ENCODE peak calls at places on chromosomes 2 and 18, in four cellular contexts. T is K562, P is HepG2, R is GM12878. C is an unnamed sample.

GRCh38 chr2:162009543-162009942 is 64.5 kb downstream of the DPP4 start:
- DNase-seq in T (no peak), P (no peak), R (no peak), C (no peak)

GRCh38 chr2:67311536-67311935 is 85.6 kb upstream of the ETAA1 start:
- DNase-seq in T (no peak), P (no peak), R (no peak), C (no peak)

GRCh38 chr18:50788284-50788683 is 31.5 kb downstream of the MRO start:
- DNase-seq in T (no peak), P (no peak), R (no peak), C (peak)

GRCh38 chr2:25158096-25158852 is 10.1 kb downstream of the POMC start:
- DNase-seq in T (no peak), P (no peak), R (no peak), C (no peak)

GRCh38 chr2:235594041-235594440 is 100.2 kb downstream of the AGAP1 start:
- DNase-seq in T (peak), P (peak), R (no peak), C (peak)

GRCh38 chr2:53103661-53104060 is 663.9 kb upstream of the CHAC2 start:
- DNase-seq in T (no peak), P (no peak), R (no peak), C (no peak)

GRCh38 chr18:58993260-58993659 is 128.6 kb downstream of the ZNF532 start:
- DNase-seq in T (no peak), P (no peak), R (no peak), C (no peak)

GRCh38 chr18:80171190-80171872 is 62.3 kb downstream of the ADNP2 start:
- DNase-seq in T (peak), P (no peak), R (no peak), C (peak)

GRCh38 chr2:48601349-48601748 is 16.3 kb upstream of the GTF2A1L start:
- DNase-seq in T (peak), P (peak), R (no peak), C (peak)

GRCh38 chr2:112184121-112184520 is 45.9 kb downstream of the FBLN7 start:
- DNase-seq in T (no peak), P (no peak), R (no peak), C (no peak)

GRCh38 chr2:225334524-225334923 is 65.0 kb upstream of the NYAP2 start:
- DNase-seq in T (no peak), P (no peak), R (no peak), C (no peak)

GRCh38 chr2:102367331-102367971 is 11.9 kb downstream of the IL18R1 start:
- DNase-seq in T (no peak), P (no peak), R (peak), C (no peak)

GRCh38 chr2:240412975-240413812 is 22.3 kb upstream of the GPC1 start:
- DNase-seq in T (peak), P (no peak), R (no peak), C (no peak)

GRCh38 chr18:36195427-36196122 is 8.3 kb downstream of the MOCOS start:
- DNase-seq in T (no peak), P (no peak), R (no peak), C (no peak)

GRCh38 chr2:38146302-38146916 is 70.5 kb upstream of the CYP1B1 start:
- DNase-seq in T (peak), P (no peak), R (peak), C (no peak)

GRCh38 chr2:160583823-160584537 is 90.4 kb upstream of the RBMS1 start:
- DNase-seq in T (no peak), P (no peak), R (no peak), C (peak)

GRCh38 chr2:128573531-128573930 is 254.9 kb upstream of the HS6ST1 start:
- DNase-seq in T (no peak), P (no peak), R (no peak), C (no peak)

GRCh38 chr18:13112982-13113381 is 105.6 kb upstream of the LDLRAD4 start:
- DNase-seq in T (peak), P (peak), R (no peak), C (peak)

GRCh38 chr2:199775297-199775696 is 75.7 kb downstream of the FTCDNL1 start:
- DNase-seq in T (no peak), P (no peak), R (no peak), C (no peak)

GRCh38 chr2:215435809-215436704 is at the start of gene FN1:
- DNase-seq in T (peak), P (peak), R (no peak), C (peak)

GRCh38 chr2:177165731-177166711 is 46.6 kb upstream of the HNRNPA3 start:
- DNase-seq in T (no peak), P (peak), R (peak), C (no peak)

GRCh38 chr18:25646971-25647370 is 295.0 kb upstream of the ZNF521 start:
- DNase-seq in T (no peak), P (no peak), R (no peak), C (no peak)

GRCh38 chr2:200695178-200695930 is 109.5 kb downstream of the AOX1 start:
- DNase-seq in T (no peak), P (no peak), R (no peak), C (no peak)

GRCh38 chr2:136164377-136164776 is 46.4 kb upstream of the CXCR4 start:
- DNase-seq in T (no peak), P (no peak), R (no peak), C (peak)

GRCh38 chr2:235634435-235635152 is 140.8 kb downstream of the AGAP1 start:
- DNase-seq in T (no peak), P (no peak), R (no peak), C (no peak)

GRCh38 chr2:118539290-118539689 is 308.2 kb downstream of the EN1 start:
- DNase-seq in T (peak), P (peak), R (no peak), C (peak)

GRCh38 chr2:27049422-27050280 is 1.8 kb upstream of the AGBL5 start:
- DNase-seq in T (no peak), P (no peak), R (no peak), C (peak)

GRCh38 chr2:9234680-9235387 is 28.2 kb downstream of the ASAP2 start:
- DNase-seq in T (peak), P (peak), R (no peak), C (no peak)

GRCh38 chr2:30965085-30965484 is 157.8 kb upstream of the CAPN13 start:
- DNase-seq in T (no peak), P (no peak), R (no peak), C (no peak)

GRCh38 chr2:223884399-223884798 is 47.0 kb upstream of the AP1S3 start:
- DNase-seq in T (no peak), P (no peak), R (peak), C (no peak)

GRCh38 chr2:57396364-57397098 is 650.1 kb upstream of the VRK2 start:
- DNase-seq in T (no peak), P (no peak), R (no peak), C (peak)
- TF ChIP-seq JUNB in T (no peak), P (no peak), R (no peak), C (no peak)

GRCh38 chr2:109126501-109126860 is 2.5 kb upstream of the SH3RF3 start:
- DNase-seq in T (no peak), P (no peak), R (no peak), C (no peak)
- TF ChIP-seq EZH2 in T (no peak), P (no peak), R (no peak), C (no peak)

GRCh38 chr2:54572262-54572635 is 116.1 kb downstream of the SPTBN1 start:
- DNase-seq in T (peak), P (peak), R (no peak), C (no peak)
- TF ChIP-seq JUNB in T (no peak), P (peak), R (no peak), C (no peak)

GRCh38 chr2:172096661-172097547 is 5.8 kb downstream of the DLX2 start:
- DNase-seq in T (no peak), P (no peak), R (no peak), C (peak)
- TF ChIP-seq EZH2 in T (no peak), P (peak), R (no peak), C (peak)

GRCh38 chr2:172704072-172704936 is 31.3 kb upstream of the RAPGEF4 start:
- DNase-seq in T (peak), P (peak), R (no peak), C (peak)
- TF ChIP-seq JUNB in T (no peak), P (no peak), R (no peak), C (no peak)

GRCh38 chr2:175181877-175182308 is 383 bp upstream of the ATP5MC3 start:
- DNase-seq in T (no peak), P (no peak), R (no peak), C (no peak)

GRCh38 chr2:175176624-175177023 is 4.9 kb downstream of the ATP5MC3 start:
- DNase-seq in T (no peak), P (no peak), R (no peak), C (no peak)

GRCh38 chr2:175183674-175184073 is 2.2 kb upstream of the ATP5MC3 start:
- DNase-seq in T (no peak), P (no peak), R (no peak), C (no peak)

GRCh38 chr2:175180701-175181103 is 808 bp downstream of the ATP5MC3 start:
- DNase-seq in T (peak), P (peak), R (no peak), C (peak)

DNA sequence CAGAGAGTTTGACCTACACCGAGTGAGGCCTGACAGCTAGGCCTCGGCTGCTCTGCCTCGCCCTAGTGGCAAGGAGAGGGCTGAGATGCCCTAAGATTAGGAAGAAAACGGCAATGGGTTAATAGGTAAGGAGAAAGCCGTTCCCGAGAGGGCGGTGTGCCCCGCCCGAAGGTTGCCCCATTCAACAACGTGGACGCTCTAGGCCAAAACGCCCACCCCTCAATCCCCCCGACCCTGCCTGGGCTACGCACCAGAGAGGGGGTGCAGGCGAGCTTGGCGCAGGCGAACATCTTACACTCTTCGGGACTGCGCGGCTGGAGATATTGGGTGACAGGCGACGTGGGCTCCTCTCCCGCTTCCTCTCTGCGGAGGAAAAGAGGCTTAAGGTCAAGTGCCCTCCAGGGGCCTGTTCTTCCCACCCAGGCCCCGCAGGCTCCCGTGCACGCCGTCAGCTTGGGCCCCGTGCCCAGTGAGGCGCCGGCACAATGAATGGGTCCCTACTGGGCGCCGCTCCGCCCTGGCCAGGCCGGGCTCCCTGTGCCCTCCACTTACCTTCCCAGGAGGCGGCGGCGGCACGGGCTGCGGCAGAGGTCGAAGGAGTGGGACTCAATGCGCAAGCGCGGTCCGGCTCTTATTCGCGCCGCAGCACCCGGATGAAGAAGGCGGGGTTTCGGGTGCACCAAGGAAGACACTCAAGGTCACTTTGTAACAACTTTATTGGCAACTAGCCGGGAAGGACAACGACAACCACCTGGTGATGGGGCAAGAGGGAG is at the start of gene ATP5MC3:
- DNase-seq in T (peak), P (peak), R (peak), C (peak)
- TF ChIP-seq EZH2 in T (no peak), P (no peak), R (no peak), C (no peak)

DNA sequence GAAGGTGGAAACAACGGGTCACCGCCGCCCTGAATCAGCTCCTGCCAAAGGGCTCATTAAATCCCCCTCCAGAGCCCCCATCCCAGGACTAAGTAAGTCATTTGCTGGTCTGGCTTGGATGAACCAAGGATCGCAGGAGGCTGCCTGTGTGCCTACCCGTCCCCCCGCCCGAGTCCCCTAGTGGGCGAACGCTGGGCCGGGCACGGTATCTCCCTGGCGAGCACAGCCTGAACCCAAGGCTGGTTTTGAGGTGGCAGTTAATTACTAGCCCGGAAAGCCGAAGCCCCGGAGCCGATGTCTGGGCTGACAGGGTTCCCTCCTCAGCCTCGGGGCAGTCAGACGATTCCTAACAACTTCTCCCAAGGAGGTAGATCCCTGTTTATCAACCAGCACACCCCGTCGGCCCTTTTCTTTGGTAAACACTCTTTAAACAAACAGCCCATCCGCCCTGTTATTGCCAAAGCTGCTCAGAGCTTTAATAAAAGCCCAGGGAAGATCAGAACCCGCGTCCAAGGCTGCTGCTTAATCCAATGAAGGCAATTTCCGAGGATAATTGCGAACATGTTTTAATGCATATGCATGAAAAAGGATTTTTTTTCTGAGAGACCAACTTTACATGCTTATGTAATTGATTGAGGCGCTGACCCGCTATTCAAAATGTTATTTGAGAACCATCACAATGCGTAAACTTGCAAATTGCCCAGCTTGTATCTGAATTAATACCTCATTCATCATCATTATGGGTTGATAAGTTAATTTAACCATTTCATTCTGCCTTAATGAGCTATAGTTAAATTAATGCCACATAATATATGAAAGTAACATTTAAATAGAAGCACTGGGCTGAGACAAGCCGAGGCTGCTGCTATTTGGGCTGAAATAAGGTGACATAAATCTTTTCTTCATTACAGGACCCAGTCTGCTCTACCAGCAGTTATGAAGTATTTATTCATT is 10.5 kb downstream of the EVX2 start:
- DNase-seq in T (no peak), P (no peak), R (no peak), C (peak)
- TF ChIP-seq JUNB in T (no peak), P (no peak), R (no peak), C (no peak)